ENCODE peak calls at places on chromosomes 12 and 14, in six cellular contexts. A is ELR; X is AG04450; L is activated CD4-positive, alpha-beta T cell treated with anti-CD3 and anti-CD28 coated beads, Interleukin-2, amount 50 U/mL, for 24 hours; T is esophagus squamous epithelium; S is stomach. N is an unnamed sample.

GRCh38 chr14:69859591-69859990 is 19.6 kb upstream of the SMOC1 start:
- DNase-seq in A (no peak), X (no peak), L (no peak), T (no peak), S (no peak), N (no peak)

GRCh38 chr12:123532808-123533649 is 490 bp downstream of the RILPL1 start:
- DNase-seq in A (peak), X (no peak), L (no peak), T (no peak), S (peak), N (no peak)

GRCh38 chr12:90899456-90900182 is 55.4 kb downstream of the CCER1 start:
- DNase-seq in A (peak), X (no peak), L (no peak), T (no peak), S (no peak), N (no peak)

GRCh38 chr14:23020143-23021128 is 10.5 kb upstream of the C14orf93 start:
- DNase-seq in A (no peak), X (no peak), L (no peak), T (no peak), S (no peak), N (no peak)

GRCh38 chr12:81533054-81533453 is 226.1 kb downstream of the PPFIA2 start:
- DNase-seq in A (no peak), X (no peak), L (no peak), T (no peak), S (no peak), N (no peak)

GRCh38 chr14:103316723-103317122 is 17.3 kb upstream of the EIF5 start:
- DNase-seq in A (no peak), X (no peak), L (no peak), T (no peak), S (no peak), N (no peak)

GRCh38 chr14:103880986-103881926 is 33.9 kb upstream of the PPP1R13B start:
- DNase-seq in A (no peak), X (no peak), L (no peak), T (no peak), S (peak), N (no peak)

GRCh38 chr12:110669193-110669502 is 19.8 kb downstream of the HVCN1 start:
- DNase-seq in A (no peak), X (no peak), L (no peak), T (no peak), S (no peak), N (no peak)

GRCh38 chr12:52245259-52245961 is 12.4 kb downstream of the KRT7 start:
- DNase-seq in A (no peak), X (no peak), L (no peak), T (no peak), S (no peak), N (no peak)

GRCh38 chr14:91814317-91814716 is 53.0 kb downstream of the TC2N start:
- DNase-seq in A (no peak), X (no peak), L (no peak), T (no peak), S (no peak), N (no peak)

GRCh38 chr12:26833692-26834168 is 736 bp upstream of the ITPR2 start:
- DNase-seq in A (peak), X (no peak), L (peak), T (no peak), S (peak), N (peak)

GRCh38 chr12:75964150-75964549 is 67.4 kb downstream of the PHLDA1 start:
- DNase-seq in A (no peak), X (no peak), L (no peak), T (no peak), S (peak), N (no peak)

GRCh38 chr12:63023926-63024325 is 89.0 kb upstream of the PPM1H start:
- DNase-seq in A (no peak), X (no peak), L (no peak), T (no peak), S (no peak), N (no peak)

GRCh38 chr14:99229654-99230215 is 42.3 kb downstream of the BCL11B start:
- DNase-seq in A (no peak), X (no peak), L (no peak), T (no peak), S (no peak), N (no peak)

GRCh38 chr12:47905313-47905730 is 528 bp upstream of the VDR start:
- DNase-seq in A (no peak), X (no peak), L (no peak), T (no peak), S (peak), N (no peak)

GRCh38 chr14:56199095-56199975 is 81.1 kb downstream of the PELI2 start:
- DNase-seq in A (peak), X (peak), L (no peak), T (no peak), S (no peak), N (no peak)

GRCh38 chr12:114858388-114859146 is 174.6 kb upstream of the TBX3 start:
- DNase-seq in A (no peak), X (no peak), L (no peak), T (no peak), S (no peak), N (no peak)

GRCh38 chr12:114933428-114934160 is 249.6 kb upstream of the TBX3 start:
- DNase-seq in A (peak), X (peak), L (no peak), T (no peak), S (no peak), N (no peak)

GRCh38 chr12:48903982-48904411 is 21.3 kb downstream of the FKBP11 start:
- DNase-seq in A (peak), X (peak), L (peak), T (no peak), S (peak), N (peak)

GRCh38 chr12:125794401-125794800 is 729.2 kb downstream of the AACS start:
- DNase-seq in A (no peak), X (no peak), L (no peak), T (no peak), S (no peak), N (no peak)

GRCh38 chr12:76914102-76914859 is 35.5 kb upstream of the CSRP2 start:
- DNase-seq in A (no peak), X (no peak), L (no peak), T (no peak), S (no peak), N (no peak)

GRCh38 chr14:97442363-97442762 is 645.2 kb downstream of the VRK1 start:
- DNase-seq in A (no peak), X (no peak), L (no peak), T (no peak), S (no peak), N (no peak)

GRCh38 chr12:25767613-25768012 is 190.9 kb upstream of the RASSF8 start:
- DNase-seq in A (peak), X (no peak), L (no peak), T (no peak), S (no peak), N (no peak)

GRCh38 chr12:27009926-27010325 is 4.3 kb downstream of the TM7SF3 start:
- DNase-seq in A (peak), X (no peak), L (no peak), T (no peak), S (no peak), N (no peak)

GRCh38 chr14:104289485-104289884 is 151.1 kb downstream of the KIF26A start:
- DNase-seq in A (no peak), X (no peak), L (no peak), T (no peak), S (no peak), N (no peak)

GRCh38 chr14:102058146-102058545 is 28.7 kb downstream of the HSP90AA1 start:
- DNase-seq in A (peak), X (no peak), L (no peak), T (no peak), S (no peak), N (no peak)

GRCh38 chr12:131383741-131384543 is 326.9 kb upstream of the SFSWAP start:
- DNase-seq in A (no peak), X (no peak), L (no peak), T (no peak), S (no peak), N (no peak)

GRCh38 chr12:95548056-95548538 is 3.2 kb downstream of the USP44 start:
- DNase-seq in A (peak), X (no peak), L (peak), T (no peak), S (peak), N (no peak)

GRCh38 chr14:70788893-70789292 is 20.4 kb downstream of the MAP3K9 start:
- DNase-seq in A (no peak), X (no peak), L (no peak), T (no peak), S (no peak), N (no peak)

GRCh38 chr14:95891742-95892141 is 15.1 kb downstream of the TUNAR start:
- DNase-seq in A (peak), X (no peak), L (no peak), T (no peak), S (no peak), N (no peak)

GRCh38 chr14:88323086-88323519 is at the start of gene KCNK10:
- DNase-seq in A (no peak), X (no peak), L (no peak), T (no peak), S (no peak), N (no peak)

GRCh38 chr14:99792551-99793212 is 531 bp upstream of the EML1 start:
- DNase-seq in A (peak), X (no peak), L (no peak), T (no peak), S (no peak), N (peak)

GRCh38 chr14:32559048-32559447 is 229.9 kb downstream of the AKAP6 start:
- DNase-seq in A (no peak), X (no peak), L (no peak), T (no peak), S (no peak), N (no peak)

GRCh38 chr12:89080797-89081470 is 271.4 kb downstream of the DUSP6 start:
- DNase-seq in A (peak), X (no peak), L (no peak), T (no peak), S (no peak), N (no peak)

GRCh38 chr14:99755068-99755405 is 38.2 kb upstream of the EML1 start:
- DNase-seq in A (no peak), X (no peak), L (no peak), T (no peak), S (no peak), N (no peak)

GRCh38 chr14:56195219-56195618 is 77.0 kb downstream of the PELI2 start:
- DNase-seq in A (no peak), X (no peak), L (no peak), T (no peak), S (no peak), N (no peak)